ENCODE peak calls at places on chromosomes 6 and 20, in seven cellular contexts. J, T, V, Y, M, S and X are unnamed samples.

GRCh38 chr6:89313006-89313405 is 2.1 kb downstream of the GABRR2 start:
- DNase-seq in V (peak; percentile 32), S (peak; percentile 27), J (peak; percentile 65), T (no peak), M (no peak), Y (no peak), X (no peak)

GRCh38 chr6:118285791-118286190 is 262.3 kb upstream of the PLN start:
- DNase-seq in T (no peak), J (no peak), Y (no peak), M (no peak), V (no peak), S (no peak), X (no peak)

GRCh38 chr6:136720045-136720760 is 72.1 kb downstream of the MAP3K5 start:
- DNase-seq in J (no peak), T (no peak), M (no peak), V (no peak), S (no peak), Y (peak; percentile 92), X (no peak)

GRCh38 chr20:40868568-40869223 is 159.9 kb upstream of the TOP1 start:
- DNase-seq in Y (no peak), S (peak; percentile 60), T (peak; percentile 23), M (no peak), J (no peak), V (peak; percentile 77), X (no peak)

GRCh38 chr6:161010418-161010817 is 18.8 kb downstream of the MAP3K4 start:
- DNase-seq in T (no peak), V (no peak), S (no peak), M (no peak), J (peak; percentile 75), Y (no peak), X (no peak)

GRCh38 chr20:60272790-60273189 is 314.6 kb downstream of the CDH26 start:
- DNase-seq in S (no peak), V (no peak), M (no peak), T (no peak), J (no peak), Y (no peak), X (peak; percentile 90)

GRCh38 chr20:47311967-47312681 is 44.4 kb downstream of the ZMYND8 start:
- DNase-seq in Y (no peak), J (no peak), T (no peak), M (no peak), V (no peak), S (no peak), X (no peak)

GRCh38 chr20:2984028-2984501 is 59.4 kb upstream of the GNRH2 start:
- DNase-seq in T (no peak), S (no peak), M (no peak), V (no peak), J (no peak), Y (peak; percentile 47), X (no peak)

GRCh38 chr20:45345104-45345936 is 2.9 kb downstream of the SDC4 start:
- DNase-seq in J (peak; percentile 81), M (peak; percentile 76), T (no peak), S (no peak), Y (no peak), V (no peak), X (no peak)

GRCh38 chr20:4574356-4574690 is 147.4 kb upstream of the PRND start:
- DNase-seq in J (no peak), T (no peak), V (no peak), Y (no peak), M (no peak), S (no peak), X (no peak)

GRCh38 chr6:134544737-134545136 is 226.8 kb upstream of the SGK1 start:
- DNase-seq in V (peak; percentile 16), J (no peak), S (no peak), M (no peak), T (no peak), Y (no peak), X (no peak)

GRCh38 chr6:77463308-77463880 is at the start of gene HTR1B:
- DNase-seq in V (peak; percentile 58), S (no peak), Y (no peak), M (no peak), T (no peak), J (peak; percentile 49), X (no peak)

GRCh38 chr6:163830641-163831040 is 416.1 kb downstream of the QKI start:
- DNase-seq in S (no peak), T (no peak), V (no peak), M (no peak), Y (no peak), J (no peak), X (no peak)
- H3K4me3 ChIP-seq in S (no peak overlapping the region), T (no peak overlapping the region), V (no peak overlapping the region), M (no peak overlapping the region), Y (no peak overlapping the region), J (no peak overlapping the region), X (no peak overlapping the region)

GRCh38 chr6:42028234-42029061 is 21.9 kb upstream of the TAF8 start:
- DNase-seq in V (peak; percentile 62), T (no peak), Y (no peak), S (peak; percentile 50), M (no peak), J (peak; percentile 71), X (no peak)
- H3K4me3 ChIP-seq in V (no peak overlapping the region), T (peak overlapping the region; percentile 28), Y (no peak overlapping the region), S (no peak overlapping the region), M (no peak overlapping the region), J (no peak overlapping the region), X (no peak overlapping the region)

DNA sequence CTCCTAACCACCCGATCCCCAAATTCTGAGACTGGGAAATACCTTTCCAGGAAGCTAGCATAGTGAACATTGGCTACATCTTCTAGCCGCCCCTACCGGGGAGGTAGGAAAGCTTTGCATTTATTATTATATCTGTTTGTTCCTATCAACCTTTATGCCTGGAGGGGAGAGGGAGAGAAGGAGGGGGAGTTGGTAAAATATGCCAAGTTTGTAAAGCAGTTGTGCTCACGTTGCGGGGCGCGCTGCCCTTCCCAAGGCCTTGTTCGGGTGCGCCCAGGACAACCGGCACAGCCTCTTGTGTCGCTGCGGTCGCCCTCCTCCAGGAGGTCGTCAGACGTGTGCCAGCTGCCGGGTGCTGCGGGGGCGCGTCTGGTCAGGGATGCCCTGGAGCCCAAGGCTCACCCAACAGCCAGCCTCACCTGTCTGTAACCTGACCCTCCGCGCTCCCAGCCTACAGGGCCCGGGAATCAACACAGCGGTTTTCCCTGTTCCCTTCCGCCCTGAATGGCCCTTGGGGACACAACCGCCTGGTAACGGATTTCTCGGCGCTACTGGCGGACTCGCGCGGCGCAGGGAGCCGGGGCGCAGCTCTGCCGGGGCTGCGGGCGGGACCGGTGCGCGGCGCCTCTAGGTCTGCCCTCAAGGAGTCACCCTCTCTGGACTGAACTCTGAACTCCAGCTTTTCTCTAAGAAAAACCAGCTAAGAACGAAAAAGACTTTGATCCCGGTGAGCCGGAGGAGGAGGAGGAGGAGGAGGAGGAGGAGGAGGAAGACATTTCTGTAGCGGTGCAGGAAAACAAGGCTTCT is 1.1 kb upstream of the OVOL2 start:
- DNase-seq in J (peak; percentile 27), T (no peak), S (no peak), V (no peak), Y (no peak), M (peak; percentile 66), X (no peak)
- H3K4me3 ChIP-seq in J (peak overlapping the region; percentile 10), T (peak overlapping the region; percentile 30), S (no peak overlapping the region), V (no peak overlapping the region), Y (no peak overlapping the region), M (peak overlapping the region; percentile 19), X (no peak overlapping the region)

DNA sequence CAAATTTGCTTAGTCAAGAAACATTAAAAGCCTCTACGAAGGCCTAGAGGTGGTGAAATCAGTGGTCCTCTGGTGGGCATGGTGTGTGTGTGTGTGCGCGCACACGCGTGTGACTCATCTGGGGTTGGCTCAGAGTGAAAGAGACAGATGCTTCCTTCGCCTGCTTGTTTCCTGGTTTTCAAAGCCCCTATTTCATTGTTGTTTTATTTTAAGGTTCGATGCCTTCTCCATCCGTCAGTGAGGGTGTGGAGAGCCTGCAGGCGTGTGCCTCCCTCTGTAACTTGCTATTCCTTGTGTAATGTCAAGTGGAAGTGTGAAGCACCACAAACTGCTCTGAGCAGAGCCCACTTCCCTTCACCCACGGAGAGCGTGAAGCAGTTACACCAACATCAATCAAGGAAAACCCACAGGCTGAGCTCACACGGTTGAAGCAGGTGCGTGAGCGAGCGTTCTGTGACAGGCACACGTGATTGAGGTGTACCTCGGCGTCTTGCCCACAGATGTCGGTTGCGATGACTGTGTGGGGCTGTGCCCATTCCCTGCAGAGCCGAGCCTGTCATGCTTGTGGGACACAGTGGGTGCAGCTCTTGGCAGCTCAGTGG is 233.9 kb downstream of the PRL start:
- DNase-seq in M (no peak), S (no peak), J (peak; percentile 41), Y (peak; percentile 91), V (peak; percentile 30), T (no peak), X (peak; percentile 100)
- H3K4me3 ChIP-seq in M (no peak overlapping the region), S (no peak overlapping the region), J (no peak overlapping the region), Y (peak overlapping the region; percentile 26), V (no peak overlapping the region), T (no peak overlapping the region), X (no peak overlapping the region)

GRCh38 chr20:51092238-51092822 is 69.4 kb upstream of the KCNG1 start:
- DNase-seq in V (no peak), M (no peak), J (no peak), T (no peak), S (no peak), Y (no peak), X (no peak)

GRCh38 chr20:51089272-51089671 is 66.4 kb upstream of the KCNG1 start:
- DNase-seq in M (no peak), J (no peak), T (no peak), V (no peak), Y (no peak), S (no peak), X (no peak)

GRCh38 chr20:51089840-51090239 is 66.9 kb upstream of the KCNG1 start:
- DNase-seq in M (no peak), Y (no peak), J (no peak), T (no peak), S (no peak), V (no peak), X (no peak)

GRCh38 chr20:51093240-51093763 is 70.4 kb upstream of the KCNG1 start:
- DNase-seq in V (no peak), S (no peak), T (no peak), J (no peak), Y (no peak), M (no peak), X (no peak)

DNA sequence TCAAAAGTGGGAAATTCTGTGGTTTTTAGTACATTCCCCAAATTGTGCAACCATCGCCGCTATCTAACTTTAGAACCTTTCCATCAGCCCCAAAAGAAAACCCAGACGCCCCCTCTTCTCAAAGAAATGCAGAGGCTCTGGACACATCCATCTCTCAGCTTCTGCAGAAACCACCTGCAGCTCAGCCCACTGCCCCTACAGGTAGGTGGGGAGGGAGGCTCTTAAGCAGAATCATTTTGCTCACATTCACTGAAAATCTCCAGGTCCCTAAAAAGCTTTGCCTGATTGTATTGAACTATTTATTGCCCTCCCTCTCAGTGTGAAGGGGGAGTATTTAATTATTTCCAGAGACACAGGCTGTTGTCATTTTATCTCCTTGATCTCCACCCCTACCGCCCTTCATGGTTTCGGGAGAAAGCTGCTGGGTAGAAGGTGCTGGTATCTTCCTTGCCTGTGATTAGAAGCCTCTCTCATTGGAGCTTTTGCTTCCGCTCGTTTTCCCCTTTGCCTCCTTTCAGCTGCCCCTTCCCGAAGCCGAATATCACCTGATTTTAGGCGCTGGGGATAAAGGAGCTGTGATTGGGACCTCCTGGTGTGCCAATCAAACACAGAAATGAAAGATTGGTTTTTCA is 68.8 kb upstream of the KCNG1 start:
- DNase-seq in S (no peak), V (no peak), J (no peak), M (no peak), Y (no peak), T (no peak), X (no peak)
- H3K4me3 ChIP-seq in S (no peak overlapping the region), V (no peak overlapping the region), J (no peak overlapping the region), M (no peak overlapping the region), Y (no peak overlapping the region), T (no peak overlapping the region), X (no peak overlapping the region)

GRCh38 chr20:21513881-21514540 is at the start of gene NKX2-2:
- DNase-seq in T (no peak), Y (no peak), J (no peak), M (no peak), V (no peak), S (no peak), X (no peak)
- H3K4me3 ChIP-seq in T (peak within 1 kb of the TSS; percentile 21), Y (no peak within 1 kb of the TSS), J (no peak within 1 kb of the TSS), M (no peak within 1 kb of the TSS), V (no peak within 1 kb of the TSS), S (peak within 1 kb of the TSS; percentile 43), X (peak within 1 kb of the TSS; percentile 53)